ENCODE peak calls at places on chromosomes 2 and 18, in six cellular contexts. S, Q, R, J, N and O are unnamed samples.

GRCh38 chr2:177712462-177712861 is 319.9 kb downstream of the AGPS start:
- DNase-seq in Q (no peak), S (no peak), R (no peak), N (no peak), J (no peak), O (no peak)

GRCh38 chr2:25822190-25823117 is 55.8 kb downstream of the ASXL2 start:
- DNase-seq in N (peak), R (peak), Q (no peak), S (peak), J (peak), O (no peak)

GRCh38 chr2:230660294-230661060 is 52.2 kb upstream of the CAB39 start:
- DNase-seq in Q (no peak), J (no peak), N (peak), R (no peak), S (peak), O (no peak)

GRCh38 chr18:811192-812122 is 585 bp downstream of the YES1 start:
- DNase-seq in Q (peak), S (peak), J (no peak), N (peak), R (no peak), O (peak)

GRCh38 chr2:107235491-107236254 is 349.7 kb upstream of the ST6GAL2 start:
- DNase-seq in R (no peak), Q (no peak), S (no peak), N (no peak), J (no peak), O (no peak)

GRCh38 chr2:231361701-231362588 is 33.6 kb upstream of the B3GNT7 start:
- DNase-seq in N (no peak), S (peak), R (no peak), Q (no peak), J (no peak), O (no peak)

GRCh38 chr18:44682871-44683221 is 2.2 kb downstream of the SETBP1 start:
- DNase-seq in S (no peak), J (no peak), R (no peak), Q (no peak), N (no peak), O (peak)

GRCh38 chr2:35410431-35411061 is 945.0 kb upstream of the CRIM1 start:
- DNase-seq in N (peak), Q (peak), S (peak), J (no peak), R (peak), O (peak)

GRCh38 chr2:65079017-65079416 is 22.8 kb downstream of the CEP68 start:
- DNase-seq in R (no peak), S (no peak), Q (no peak), J (no peak), N (no peak), O (no peak)